ENCODE peak calls at places on chromosomes 1 and 21, in five cellular contexts. Z, I, W, B and P are unnamed samples.

GRCh38 chr21:44551290-44552015 is at the start of gene KRTAP10-2:
- DNase-seq in Z (no peak), I (no peak), W (peak; percentile 22), B (no peak), P (no peak)

GRCh38 chr1:47444578-47445465 is 7.0 kb downstream of the FOXD2 start:
- DNase-seq in Z (no peak), W (no peak), I (peak; percentile 48), B (peak; percentile 8), P (no peak)

GRCh38 chr1:183319051-183319450 is 99.1 kb downstream of the NMNAT2 start:
- DNase-seq in Z (no peak), I (peak; percentile 11), W (no peak), B (no peak), P (peak; percentile 28)

GRCh38 chr1:215277537-215277936 is 195.0 kb downstream of the KCNK2 start:
- DNase-seq in I (peak; percentile 78), W (no peak), Z (no peak), B (peak; percentile 75), P (peak; percentile 56)

GRCh38 chr1:19969898-19970660 is 9.3 kb downstream of the PLA2G2A start:
- DNase-seq in Z (no peak), B (no peak), I (no peak), W (no peak), P (no peak)

GRCh38 chr1:79441243-79441642 is 434.7 kb upstream of the ADGRL4 start:
- DNase-seq in B (no peak), Z (no peak), I (no peak), W (no peak), P (no peak)

GRCh38 chr1:10687782-10688408 is 108.6 kb downstream of the CASZ1 start:
- DNase-seq in B (peak; percentile 12), Z (no peak), W (no peak), I (no peak), P (no peak)

GRCh38 chr1:22841142-22841541 is 130.5 kb downstream of the EPHB2 start:
- DNase-seq in W (no peak), Z (no peak), I (no peak), B (no peak), P (no peak)

GRCh38 chr1:226708342-226708780 is 30.7 kb downstream of the ITPKB start:
- DNase-seq in B (peak; percentile 73), Z (peak; percentile 50), I (peak; percentile 94), W (no peak), P (peak; percentile 91)

GRCh38 chr21:34878501-34878900 is 170.6 kb downstream of the RUNX1 start:
- DNase-seq in Z (no peak), I (peak; percentile 3), B (no peak), W (peak; percentile 78), P (no peak)

GRCh38 chr1:151457911-151458882 is 1.1 kb downstream of the POGZ start:
- DNase-seq in W (peak; percentile 61), Z (no peak), B (peak; percentile 93), I (peak; percentile 80), P (peak; percentile 90)

GRCh38 chr1:216944864-216945505 is 221.8 kb upstream of the ESRRG start:
- DNase-seq in B (no peak), W (no peak), Z (no peak), I (no peak), P (no peak)

GRCh38 chr1:157105988-157106812 is 6.6 kb upstream of the ETV3L start:
- DNase-seq in W (no peak), I (peak; percentile 93), Z (no peak), B (peak; percentile 70), P (peak; percentile 79)

GRCh38 chr1:30718636-30719405 is 4.6 kb downstream of the MATN1 start:
- DNase-seq in Z (peak; percentile 84), I (peak; percentile 99), W (peak; percentile 98), B (peak; percentile 99), P (peak; percentile 98)

GRCh38 chr1:65459397-65459768 is 38.9 kb downstream of the LEPR start:
- DNase-seq in B (peak; percentile 42), I (peak; percentile 57), Z (no peak), W (no peak), P (peak; percentile 33)

GRCh38 chr1:15430787-15431570 is 7.3 kb upstream of the CTRC start:
- DNase-seq in B (peak; percentile 47), Z (no peak), W (peak; percentile 69), I (peak; percentile 76), P (peak; percentile 12)

DNA sequence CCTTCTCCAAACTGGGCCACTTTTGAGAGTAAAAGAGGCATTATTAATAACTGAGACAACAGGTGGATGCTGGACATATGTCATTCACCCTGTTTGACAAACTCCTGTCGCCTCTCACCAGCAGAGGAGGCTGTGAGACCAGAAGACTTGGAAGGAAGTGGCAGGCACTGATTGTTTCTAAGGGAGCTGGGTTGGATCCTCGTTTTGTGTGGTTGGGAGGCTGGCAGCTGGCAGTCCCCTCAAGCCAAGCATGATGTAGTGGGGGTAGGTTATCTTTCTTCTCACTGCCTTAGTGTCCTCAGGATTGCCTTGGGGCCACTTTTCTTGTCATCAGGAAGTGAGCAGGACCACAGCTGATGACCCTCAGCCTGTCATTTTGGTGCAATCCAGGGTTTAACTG is 86.5 kb upstream of the KCNJ15 start:
- DNase-seq in Z (no peak), W (peak; percentile 54), I (peak; percentile 53), B (peak; percentile 15), P (peak; percentile 25)
- TF ChIP-seq CTCF in Z (peak; percentile 70), W (peak; percentile 39), I (peak; percentile 25), B (peak; percentile 24), P (peak; percentile 64)

GRCh38 chr1:56446531-56447098 is 132.7 kb downstream of the PLPP3 start:
- DNase-seq in B (peak; percentile 77), Z (no peak), I (peak; percentile 43), W (peak; percentile 57), P (no peak)

GRCh38 chr1:56450004-56450666 is 129.2 kb downstream of the PLPP3 start:
- DNase-seq in I (no peak), B (no peak), W (no peak), Z (no peak), P (no peak)

GRCh38 chr1:56448529-56448928 is 130.8 kb downstream of the PLPP3 start:
- DNase-seq in I (no peak), B (no peak), W (no peak), Z (no peak), P (no peak)

GRCh38 chr1:56447732-56448276 is 131.6 kb downstream of the PLPP3 start:
- DNase-seq in I (no peak), Z (no peak), W (no peak), B (no peak), P (no peak)

DNA sequence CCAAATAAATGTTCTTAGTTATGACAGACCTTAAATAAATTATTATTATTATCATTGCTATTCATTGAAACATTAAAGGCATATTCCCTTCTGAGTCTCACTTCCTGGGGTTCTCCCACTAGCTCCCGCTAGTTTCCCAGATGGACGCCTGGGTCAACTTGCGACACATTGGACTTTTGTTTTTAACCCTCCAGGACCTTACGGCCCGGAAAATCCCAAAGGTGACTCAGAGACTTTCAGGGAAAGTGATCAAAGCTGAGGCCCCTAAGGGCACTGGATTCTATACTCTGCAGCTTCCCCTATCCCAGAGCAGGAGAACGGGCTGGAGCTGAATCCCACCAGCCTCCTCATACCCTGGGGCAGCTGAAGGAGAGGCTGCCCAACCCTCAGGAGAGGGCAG is 130.4 kb downstream of the PLPP3 start:
- DNase-seq in W (no peak), I (peak; percentile 44), B (no peak), Z (no peak), P (no peak)
- TF ChIP-seq CTCF in W (no peak), I (no peak), B (no peak), Z (no peak), P (no peak)

GRCh38 chr1:201375169-201375568 is 2.3 kb downstream of the TNNT2 start:
- DNase-seq in W (no peak), Z (no peak), B (no peak), I (no peak), P (no peak)
- TF ChIP-seq CTCF in W (no peak), Z (peak; percentile 28), B (peak; percentile 14), I (peak; percentile 23), P (peak; percentile 54)

DNA sequence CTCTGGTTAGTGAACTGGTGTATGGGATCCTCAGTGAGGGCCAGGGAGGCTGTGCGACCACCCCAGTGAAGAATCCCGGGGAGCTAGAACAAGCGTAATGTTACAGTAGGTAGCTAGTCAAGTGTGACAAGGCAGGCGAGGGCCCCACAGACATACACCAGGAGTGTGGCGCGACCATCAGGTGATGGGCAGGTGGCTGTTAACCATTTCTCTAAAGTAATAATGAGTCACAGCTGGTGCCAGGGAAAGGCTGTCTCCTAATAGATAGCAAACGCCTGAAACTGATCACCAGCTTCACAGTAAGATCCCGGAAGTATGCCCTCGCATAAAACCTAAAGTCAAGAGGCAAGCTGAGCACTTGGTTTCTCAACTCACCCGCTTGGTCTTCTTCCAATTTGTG is 40.5 kb upstream of the TARBP1 start:
- DNase-seq in I (no peak), Z (no peak), B (no peak), W (no peak), P (no peak)
- TF ChIP-seq CTCF in I (no peak), Z (no peak), B (no peak), W (no peak), P (no peak)

DNA sequence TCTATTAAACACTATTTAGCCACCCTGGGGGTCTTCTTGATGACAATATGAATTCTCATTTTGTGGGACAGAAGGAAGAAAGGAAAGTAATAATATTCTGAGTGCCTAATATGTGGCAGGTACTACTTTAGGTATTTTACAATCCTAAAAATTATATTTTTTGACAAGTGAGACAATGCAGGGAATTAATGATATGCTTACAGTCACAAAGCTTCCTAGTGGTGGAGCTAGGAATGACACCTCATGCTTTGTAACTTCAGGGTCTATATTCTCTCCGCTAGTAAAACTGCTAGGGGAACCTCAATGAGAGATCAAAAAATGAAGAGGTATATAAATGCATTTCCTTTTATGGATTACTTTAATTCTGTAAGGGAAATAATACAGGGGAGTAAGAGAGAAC is 44.3 kb downstream of the TPR start:
- DNase-seq in I (peak; percentile 10), Z (no peak), B (no peak), W (no peak), P (no peak)
- TF ChIP-seq CTCF in I (peak; percentile 29), Z (peak; percentile 35), B (peak; percentile 26), W (no peak), P (peak; percentile 71)

DNA sequence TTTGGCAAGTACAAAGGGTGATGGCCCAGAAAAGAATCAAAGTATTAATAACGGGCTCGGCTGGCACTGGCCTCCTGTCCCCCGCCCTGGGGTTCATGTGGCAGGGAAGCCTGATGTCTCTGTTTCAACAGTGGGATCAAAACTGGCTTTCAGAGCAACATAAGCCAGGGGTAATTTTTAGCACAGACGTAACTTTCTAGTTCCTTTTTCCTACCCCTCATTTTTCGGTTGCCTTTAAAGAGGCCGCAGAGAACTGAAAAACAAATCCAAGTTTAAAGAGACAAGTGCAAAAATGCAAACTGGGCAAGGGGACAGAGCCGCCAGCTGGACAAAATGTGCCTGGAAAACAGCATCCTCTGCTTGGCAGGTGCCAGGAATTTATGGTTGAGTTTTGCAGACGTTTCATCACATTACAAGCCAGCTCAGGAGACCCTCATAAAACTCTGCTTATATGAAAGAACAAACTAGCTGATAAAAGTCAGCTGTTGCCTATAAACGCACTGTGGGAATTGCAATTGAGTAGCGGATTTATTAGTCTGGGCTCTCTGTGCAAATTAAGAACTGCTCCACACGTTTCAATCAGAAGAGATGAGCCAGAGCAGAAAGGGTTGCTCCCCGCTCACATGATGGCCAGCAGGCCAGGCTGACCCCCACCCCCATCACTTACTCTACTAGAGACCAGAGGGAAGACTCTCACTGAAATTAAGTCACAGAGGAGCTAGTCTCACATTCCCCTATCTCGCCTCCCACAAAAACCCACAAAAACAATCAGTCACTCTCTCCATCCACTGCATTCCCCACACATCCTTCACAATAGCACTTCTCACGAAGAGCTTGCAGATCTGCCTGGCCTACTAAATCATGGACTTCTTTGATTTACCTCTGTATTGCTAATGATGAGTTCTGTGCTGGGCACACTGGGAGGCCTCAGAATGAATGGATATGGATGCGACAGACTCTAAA is 15.8 kb upstream of the CDCA8 start:
- DNase-seq in B (no peak), I (peak; percentile 32), Z (no peak), W (no peak), P (no peak)
- TF ChIP-seq CTCF in B (no peak), I (no peak), Z (no peak), W (no peak), P (peak; percentile 41)